ENCODE peak calls at places on chromosomes 6 and 20, in seven cellular contexts. One of them, this sample, is unnamed.

GRCh38 chr6:80457044-80457933 is 350.8 kb downstream of the BCKDHB start:
- DNase-seq in DMS53: peak
- DNase-seq in T-helper 22 cell: no peak
- DNase-seq in AG04449: peak
- DNase-seq in H54: peak
- DNase-seq in body of pancreas: peak
- DNase-seq in fibroblast of pulmonary artery: peak
- DNase-seq in this sample: peak

GRCh38 chr20:13105864-13106457 is 97.2 kb downstream of the SPTLC3 start:
- DNase-seq in DMS53: peak
- DNase-seq in T-helper 22 cell: no peak
- DNase-seq in AG04449: peak
- DNase-seq in H54: peak
- DNase-seq in body of pancreas: peak
- DNase-seq in fibroblast of pulmonary artery: peak
- DNase-seq in this sample: no peak

GRCh38 chr6:84728602-84729001 is 35.8 kb downstream of the TBX18 start:
- DNase-seq in DMS53: peak
- DNase-seq in T-helper 22 cell: no peak
- DNase-seq in AG04449: no peak
- DNase-seq in H54: no peak
- DNase-seq in body of pancreas: no peak
- DNase-seq in fibroblast of pulmonary artery: peak
- DNase-seq in this sample: no peak

GRCh38 chr6:4351857-4352669 is 216.7 kb upstream of the ECI2 start:
- DNase-seq in DMS53: peak
- DNase-seq in T-helper 22 cell: no peak
- DNase-seq in AG04449: peak
- DNase-seq in H54: peak
- DNase-seq in body of pancreas: peak
- DNase-seq in fibroblast of pulmonary artery: peak
- DNase-seq in this sample: no peak

GRCh38 chr6:75377386-75377785 is 92.8 kb upstream of the TMEM30A start:
- DNase-seq in DMS53: peak
- DNase-seq in T-helper 22 cell: no peak
- DNase-seq in AG04449: no peak
- DNase-seq in H54: no peak
- DNase-seq in body of pancreas: no peak
- DNase-seq in fibroblast of pulmonary artery: no peak
- DNase-seq in this sample: no peak

GRCh38 chr20:62741701-62742491 is 33.3 kb downstream of the NTSR1 start:
- DNase-seq in DMS53: no peak
- DNase-seq in T-helper 22 cell: no peak
- DNase-seq in AG04449: no peak
- DNase-seq in H54: no peak
- DNase-seq in body of pancreas: no peak
- DNase-seq in fibroblast of pulmonary artery: no peak
- DNase-seq in this sample: no peak

GRCh38 chr6:105988321-105988720 is 97.8 kb upstream of the PRDM1 start:
- DNase-seq in DMS53: no peak
- DNase-seq in T-helper 22 cell: no peak
- DNase-seq in AG04449: no peak
- DNase-seq in H54: no peak
- DNase-seq in body of pancreas: no peak
- DNase-seq in fibroblast of pulmonary artery: no peak
- DNase-seq in this sample: no peak

GRCh38 chr20:60252866-60253265 is 294.6 kb downstream of the CDH26 start:
- DNase-seq in DMS53: no peak
- DNase-seq in T-helper 22 cell: no peak
- DNase-seq in AG04449: no peak
- DNase-seq in H54: no peak
- DNase-seq in body of pancreas: no peak
- DNase-seq in fibroblast of pulmonary artery: no peak
- DNase-seq in this sample: no peak

GRCh38 chr20:51062065-51062464 is 39.2 kb upstream of the KCNG1 start:
- DNase-seq in DMS53: no peak
- DNase-seq in T-helper 22 cell: no peak
- DNase-seq in AG04449: no peak
- DNase-seq in H54: no peak
- DNase-seq in body of pancreas: no peak
- DNase-seq in fibroblast of pulmonary artery: peak
- DNase-seq in this sample: no peak

GRCh38 chr6:52305948-52306767 is 21.6 kb upstream of the MCM3 start:
- DNase-seq in DMS53: no peak
- DNase-seq in T-helper 22 cell: no peak
- DNase-seq in AG04449: no peak
- DNase-seq in H54: no peak
- DNase-seq in body of pancreas: peak
- DNase-seq in fibroblast of pulmonary artery: no peak
- DNase-seq in this sample: no peak

GRCh38 chr6:119312875-119313338 is 36.7 kb downstream of the MAN1A1 start:
- DNase-seq in DMS53: no peak
- DNase-seq in T-helper 22 cell: no peak
- DNase-seq in AG04449: no peak
- DNase-seq in H54: no peak
- DNase-seq in body of pancreas: no peak
- DNase-seq in fibroblast of pulmonary artery: no peak
- DNase-seq in this sample: no peak